ENCODE peak calls at places on chromosomes 5 and 9, in five cellular contexts. Q is CD8-positive, alpha-beta memory T cell; Y is CD8-positive, alpha-beta T cell; L is GM23248; N is stomach. U is an unnamed sample. For H3K4me1, the result is how much of the 10 kb centered on the place peaks cover.

GRCh38 chr5:72817076-72817476 is 615 bp downstream of the TNPO1 start:
- DNase-seq in Q (no peak), Y (peak), L (peak), N (peak), U (peak)

GRCh38 chr5:111932628-111933027 is 175.6 kb upstream of the NREP start:
- DNase-seq in Q (no peak), Y (no peak), L (peak), N (no peak), U (no peak)

GRCh38 chr5:59525957-59526356 is 367.6 kb downstream of the PDE4D start:
- DNase-seq in Q (no peak), Y (no peak), L (peak), N (no peak), U (no peak)

GRCh38 chr9:129620669-129621295 is at the start of gene C9orf50:
- DNase-seq in Q (no peak), Y (no peak), L (peak), N (no peak), U (no peak)

GRCh38 chr5:117261948-117262606 is 687.5 kb upstream of the SEMA6A start:
- DNase-seq in Q (no peak), Y (no peak), L (no peak), N (no peak), U (peak)

GRCh38 chr5:124996023-124996763 is 249.8 kb upstream of the ZNF608 start:
- DNase-seq in Q (no peak), Y (no peak), L (no peak), N (no peak), U (no peak)

GRCh38 chr5:122882836-122883235 is 37.4 kb downstream of the SNX24 start:
- DNase-seq in Q (no peak), Y (no peak), L (peak), N (no peak), U (no peak)

GRCh38 chr5:179354305-179354882 is 9.1 kb upstream of the ADAMTS2 start:
- DNase-seq in Q (no peak), Y (no peak), L (no peak), N (no peak), U (no peak)

GRCh38 chr9:134535171-134535570 is 106.4 kb upstream of the COL5A1 start:
- DNase-seq in Q (no peak), Y (no peak), L (no peak), N (no peak), U (no peak)

GRCh38 chr5:103258957-103259704 is 568 bp downstream of the MACIR start:
- DNase-seq in Q (peak), Y (peak), L (peak), N (peak), U (peak)

GRCh38 chr5:176985516-176985915 is 21.1 kb downstream of the UIMC1 start:
- DNase-seq in Q (peak), Y (peak), L (no peak), N (no peak), U (no peak)

GRCh38 chr5:57986746-57987145 is 473.1 kb downstream of the PLK2 start:
- DNase-seq in Q (no peak), Y (no peak), L (peak), N (no peak), U (peak)

GRCh38 chr5:98928802-98929122 is at the start of gene CHD1:
- DNase-seq in Q (peak), Y (peak), L (peak), N (peak), U (peak)

GRCh38 chr9:113589890-113590289 is 126.4 kb downstream of the RGS3 start:
- DNase-seq in Q (no peak), Y (no peak), L (peak), N (no peak), U (no peak)

GRCh38 chr5:34854459-34855174 is 15.7 kb downstream of the TTC23L start:
- DNase-seq in Q (no peak), Y (no peak), L (peak), N (no peak), U (no peak)

GRCh38 chr9:136626740-136627642 is 35.7 kb upstream of the EGFL7 start:
- DNase-seq in Q (no peak), Y (no peak), L (peak), N (peak), U (no peak)

GRCh38 chr9:136769710-136770191 is 5.4 kb upstream of the LCN15 start:
- DNase-seq in Q (peak), Y (peak), L (peak), N (no peak), U (no peak)

GRCh38 chr5:31581498-31582099 is 49.5 kb downstream of the C5orf22 start:
- DNase-seq in Q (no peak), Y (no peak), L (peak), N (no peak), U (peak)

GRCh38 chr5:143977891-143978448 is 166.0 kb downstream of the HMHB1 start:
- DNase-seq in Q (no peak), Y (no peak), L (peak), N (no peak), U (peak)

GRCh38 chr5:105167092-105167491 is 1604.5 kb upstream of the NUDT12 start:
- DNase-seq in Q (no peak), Y (no peak), L (no peak), N (no peak), U (no peak)

GRCh38 chr5:108989761-108990392 is 242.2 kb downstream of the FER start:
- DNase-seq in Q (no peak), Y (no peak), L (peak), N (no peak), U (peak)

GRCh38 chr9:127838375-127839078 is 15.9 kb downstream of the ENG start:
- DNase-seq in Q (no peak), Y (no peak), L (peak), N (peak), U (no peak)

GRCh38 chr9:129337287-129338140 is 159.5 kb upstream of the IER5L start:
- DNase-seq in Q (no peak), Y (no peak), L (no peak), N (no peak), U (no peak)

GRCh38 chr5:64532657-64533056 is 26.8 kb downstream of the RGS7BP start:
- DNase-seq in Q (no peak), Y (no peak), L (no peak), N (no peak), U (no peak)

GRCh38 chr5:80977764-80978163 is 17.6 kb downstream of the RASGRF2 start:
- DNase-seq in Q (no peak), Y (no peak), L (no peak), N (no peak), U (no peak)

GRCh38 chr9:115668506-115668905 is 485.1 kb upstream of the PAPPA start:
- DNase-seq in Q (no peak), Y (no peak), L (peak), N (no peak), U (peak)

GRCh38 chr9:354453-354852 is 139.8 kb downstream of the DOCK8 start:
- DNase-seq in Q (no peak), Y (no peak), L (no peak), N (no peak), U (no peak)

GRCh38 chr5:124418390-124418789 is 328.0 kb downstream of the ZNF608 start:
- DNase-seq in Q (no peak), Y (no peak), L (no peak), N (no peak), U (no peak)

GRCh38 chr5:72871358-72872024 is 55.0 kb downstream of the TNPO1 start:
- DNase-seq in Q (no peak), Y (no peak), L (peak), N (no peak), U (peak)

GRCh38 chr9:6805532-6805931 is 47.8 kb downstream of the KDM4C start:
- DNase-seq in Q (no peak), Y (no peak), L (peak), N (peak), U (no peak)

GRCh38 chr5:62585751-62586150 is 7.1 kb downstream of the LRRC70 start:
- DNase-seq in Q (no peak), Y (no peak), L (no peak), N (no peak), U (peak)

GRCh38 chr5:164357405-164358033 is 852.1 kb downstream of the MAT2B start:
- DNase-seq in Q (no peak), Y (no peak), L (no peak), N (no peak), U (no peak)

GRCh38 chr5:164360589-164360988 is 855.2 kb downstream of the MAT2B start:
- DNase-seq in Q (no peak), Y (no peak), L (peak), N (no peak), U (no peak)

GRCh38 chr5:164359931-164360290 is 854.5 kb downstream of the MAT2B start:
- DNase-seq in Q (no peak), Y (no peak), L (no peak), N (no peak), U (no peak)

GRCh38 chr5:164358531-164359259 is 853.3 kb downstream of the MAT2B start:
- DNase-seq in Q (no peak), Y (no peak), L (peak), N (no peak), U (no peak)

DNA sequence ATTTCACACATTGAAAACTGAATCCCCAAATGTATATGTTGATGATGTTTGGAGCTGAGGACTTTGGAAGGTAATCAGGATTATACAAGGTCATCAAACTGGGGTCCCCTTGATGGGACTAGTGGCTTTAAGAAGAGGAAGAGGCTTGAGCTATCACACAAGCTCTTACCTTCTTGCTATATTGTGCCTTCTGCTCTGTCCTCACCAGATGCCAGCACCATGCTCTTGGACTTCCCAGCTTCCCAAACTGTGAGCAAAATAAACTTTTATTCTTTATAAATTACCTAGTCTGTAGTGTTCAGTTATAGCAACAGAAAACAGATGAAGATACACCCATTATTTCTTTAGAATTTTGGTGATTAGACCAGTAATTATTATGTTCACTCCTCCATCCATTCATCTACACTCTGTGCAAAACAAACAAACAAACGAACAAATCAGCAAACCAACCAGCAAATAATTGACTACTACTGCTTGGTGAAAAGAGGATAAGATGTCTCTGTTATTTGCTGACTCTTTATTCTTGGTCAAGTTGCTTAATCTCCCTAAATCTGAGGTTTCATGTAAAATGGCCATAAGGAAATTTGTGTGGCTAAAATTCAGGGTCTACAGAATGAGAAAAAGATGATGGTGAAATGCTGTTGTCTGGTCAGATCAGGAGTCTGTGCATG is 854.0 kb downstream of the MAT2B start:
- DNase-seq in Q (no peak), Y (no peak), L (no peak), N (no peak), U (no peak)
- H3K4me1 ChIP-seq in Q (under half), Y (under half), L (under half), N (under half), U (under half)

DNA sequence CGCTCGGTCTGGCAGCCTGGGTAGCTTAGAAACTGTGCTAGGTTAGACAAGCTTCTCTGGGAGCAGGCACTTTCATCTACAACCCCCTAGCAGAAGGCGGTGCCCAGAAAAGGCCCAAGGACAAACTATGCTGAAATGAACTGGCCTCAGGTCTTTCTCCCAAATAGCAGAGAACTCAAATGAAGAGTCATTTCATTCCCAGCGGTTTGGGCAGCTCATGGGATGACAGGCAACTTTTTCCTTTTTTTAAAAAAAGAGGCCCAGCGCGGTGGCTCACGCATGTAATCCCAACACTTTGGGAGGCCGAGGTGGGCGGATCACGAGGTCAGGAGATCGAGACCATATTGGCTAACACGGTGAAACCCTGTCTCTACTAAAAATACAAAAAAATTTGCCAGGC is 2.5 kb downstream of the RAPGEF1 start:
- DNase-seq in Q (no peak), Y (no peak), L (no peak), N (no peak), U (no peak)
- H3K27ac ChIP-seq in Q (no peak), Y (no peak), L (no peak), N (no peak), U (no peak)

GRCh38 chr5:52804359-52804758 is 16.6 kb downstream of the ITGA1 start:
- DNase-seq in Q (no peak), Y (no peak), L (no peak), N (no peak), U (no peak)
- H3K4me1 ChIP-seq in Q (under half), Y (under half), L (under half), N (under half), U (under half)

DNA sequence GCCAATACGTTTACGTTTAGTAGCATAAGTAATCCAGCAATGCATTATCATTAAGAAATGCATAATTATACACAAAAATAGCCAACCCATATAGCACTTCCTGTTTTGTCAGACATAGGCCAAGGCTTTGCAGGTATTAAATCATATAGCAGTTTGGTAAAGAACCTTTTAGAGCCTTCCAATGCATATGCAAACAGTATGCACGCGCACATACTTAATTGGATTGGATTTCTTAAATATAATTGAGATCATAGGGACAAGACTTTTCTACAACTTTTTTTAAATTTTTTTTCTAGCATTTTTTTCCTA is 718 bp upstream of the SPTLC1 start:
- DNase-seq in Q (no peak), Y (no peak), L (peak), N (no peak), U (no peak)
- H3K27ac ChIP-seq in Q (peak), Y (peak), L (peak), N (peak), U (peak)

DNA sequence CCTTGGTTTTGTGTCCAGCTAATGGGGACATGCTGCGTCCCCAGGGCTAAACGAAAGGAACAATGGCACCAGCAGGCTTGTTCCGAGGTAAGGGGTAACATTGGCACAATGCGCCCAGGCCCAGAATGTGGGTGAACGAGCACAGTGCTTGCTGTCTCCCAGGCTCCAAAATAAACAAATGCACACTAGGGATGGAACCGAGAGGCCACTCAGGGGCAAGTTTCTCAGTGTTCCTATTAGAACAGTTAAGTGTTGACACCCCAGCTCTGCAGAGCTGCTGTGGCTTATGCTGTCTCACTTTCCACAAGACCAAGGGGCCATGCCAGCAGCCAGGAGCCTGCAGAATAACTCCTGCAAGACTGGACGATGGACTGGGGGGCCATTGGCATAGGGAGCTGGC is 492.4 kb downstream of the GADD45G start:
- DNase-seq in Q (no peak), Y (no peak), L (no peak), N (no peak), U (no peak)
- H3K4me1 ChIP-seq in Q (under half), Y (under half), L (under half), N (under half), U (under half)

DNA sequence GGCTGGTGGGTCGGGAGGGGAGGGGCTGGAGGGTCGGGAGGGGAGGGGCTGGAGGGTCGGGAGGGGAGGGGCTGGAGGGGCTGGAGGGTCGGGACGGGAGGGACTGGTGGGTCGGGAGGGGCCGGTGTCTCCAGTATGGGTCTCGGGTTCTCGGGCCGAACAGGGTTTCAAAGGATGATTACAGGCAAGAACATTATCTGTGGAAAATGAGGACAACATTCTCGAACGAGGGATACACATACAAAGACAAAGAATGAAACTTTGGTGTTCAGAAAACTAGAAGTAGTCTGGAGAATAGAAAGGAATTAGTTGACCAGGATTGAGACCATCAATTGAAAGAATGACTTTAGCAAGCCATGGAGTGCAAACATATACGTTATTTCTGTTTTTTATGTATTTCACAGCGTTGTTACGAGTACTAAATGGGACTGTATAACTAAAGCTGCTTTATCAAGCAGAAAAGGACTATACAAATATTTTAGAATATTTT is 360 bp upstream of the ZCCHC10 start:
- DNase-seq in Q (no peak), Y (no peak), L (no peak), N (no peak), U (peak)
- H3K27ac ChIP-seq in Q (no peak), Y (peak), L (peak), N (peak), U (no peak)

GRCh38 chr9:126338945-126339344 is 12.3 kb downstream of the MVB12B start:
- DNase-seq in Q (no peak), Y (no peak), L (no peak), N (no peak), U (no peak)

GRCh38 chr9:126336350-126337335 is 10.0 kb downstream of the MVB12B start:
- DNase-seq in Q (no peak), Y (no peak), L (no peak), N (no peak), U (no peak)

GRCh38 chr9:126334626-126335621 is 8.3 kb downstream of the MVB12B start:
- DNase-seq in Q (no peak), Y (no peak), L (no peak), N (no peak), U (no peak)

GRCh38 chr9:126335837-126336236 is 9.2 kb downstream of the MVB12B start:
- DNase-seq in Q (no peak), Y (no peak), L (no peak), N (no peak), U (no peak)

DNA sequence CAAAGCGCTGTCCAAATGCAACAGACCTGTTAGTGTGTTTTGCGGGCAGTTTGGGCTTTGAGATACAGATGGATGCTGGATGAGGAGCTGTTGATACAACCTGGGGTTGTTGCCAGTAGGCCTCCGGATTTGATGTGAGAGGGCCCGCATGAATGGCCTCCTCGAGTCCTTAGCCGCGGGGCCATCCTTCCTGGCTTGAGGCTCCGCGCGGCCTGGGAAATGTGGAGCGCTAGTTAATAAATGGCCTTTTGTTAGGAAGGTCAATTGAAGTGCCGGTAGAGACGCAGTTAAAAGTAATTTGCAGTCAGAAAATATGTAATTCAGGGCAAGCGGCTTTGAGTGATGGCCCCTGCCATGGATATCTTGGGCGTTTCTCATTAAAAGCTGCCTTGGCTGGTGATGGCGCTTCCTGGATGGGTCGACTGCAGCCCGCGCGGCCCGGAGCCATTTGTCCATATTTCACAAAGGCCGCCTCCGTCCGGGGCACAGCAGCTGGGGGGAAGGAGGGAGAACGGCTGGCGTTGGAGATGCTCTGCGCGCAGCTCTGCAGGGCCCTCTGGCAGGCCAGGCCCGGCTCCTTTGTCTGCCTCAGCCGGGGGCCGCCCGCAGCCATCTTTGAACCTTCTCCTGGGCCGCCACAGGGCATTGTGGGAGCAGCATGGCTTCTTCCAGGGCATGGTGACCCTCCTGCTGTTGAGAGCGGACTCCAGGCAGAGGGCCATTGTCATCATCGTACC is 11.2 kb downstream of the MVB12B start:
- DNase-seq in Q (no peak), Y (no peak), L (no peak), N (no peak), U (no peak)
- H3K4me1 ChIP-seq in Q (under half), Y (under half), L (under half), N (under half), U (under half)

DNA sequence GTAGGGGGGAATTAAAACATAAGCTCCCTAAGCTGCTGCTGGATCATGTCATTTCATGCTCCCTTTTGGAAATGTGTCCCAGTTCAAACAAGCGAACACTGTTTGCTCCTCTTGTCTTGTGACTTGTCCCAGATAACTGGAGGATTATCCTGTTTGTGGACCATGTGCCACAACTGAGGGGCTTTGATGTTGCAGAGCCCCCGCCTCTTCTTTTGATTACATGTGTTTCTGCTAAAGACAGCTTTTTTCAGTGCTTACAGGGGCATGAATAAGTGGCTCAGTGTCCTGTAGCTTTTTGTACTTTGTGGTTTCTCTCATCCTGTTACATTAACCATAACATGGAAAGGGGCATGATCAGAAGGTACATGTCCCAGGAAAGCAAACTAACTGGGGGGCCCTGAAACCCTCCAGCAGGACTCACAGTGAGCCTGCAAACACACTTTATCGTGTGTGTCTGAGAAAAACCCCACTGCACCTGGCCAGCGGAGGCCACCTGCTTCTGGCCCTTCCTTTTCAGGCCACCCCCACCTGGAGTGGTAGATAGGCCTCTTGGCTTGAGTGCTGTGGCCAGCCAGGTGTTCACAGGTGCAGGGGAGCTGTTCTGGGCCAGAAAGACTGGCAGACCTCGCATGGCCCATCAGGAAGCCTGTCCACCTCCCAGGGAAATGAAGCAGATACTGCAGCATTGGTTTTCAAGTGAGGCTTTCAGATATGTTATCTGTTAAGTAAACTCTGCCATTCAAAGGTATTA is 285.6 kb downstream of the FANCC start:
- DNase-seq in Q (no peak), Y (no peak), L (no peak), N (peak), U (no peak)
- H3K27ac ChIP-seq in Q (no peak), Y (no peak), L (peak), N (peak), U (peak)